ENCODE peak calls at places on chromosomes 12 and 14, in seven cellular contexts. One of them, this sample, is unnamed.
A peak's percentile ranks its signal among the peaks of the same experiment; 100 is the strongest.

GRCh38 chr14:100837812-100838170 is 11.9 kb downstream of the MEG3 start:
- DNase-seq in A673: no peak
- DNase-seq in cardiac fibroblast: no peak
- DNase-seq in left lung: no peak
- DNase-seq in GM23338: no peak
- DNase-seq in mesothelial cell of epicardium: no peak
- DNase-seq in cardiac muscle cell: no peak
- DNase-seq in this sample: no peak

GRCh38 chr14:77660754-77661153 is 44.3 kb upstream of the SPTLC2 start:
- DNase-seq in cardiac fibroblast: no peak
- DNase-seq in mesothelial cell of epicardium: no peak
- DNase-seq in cardiac muscle cell: no peak
- DNase-seq in GM23338: no peak
- DNase-seq in A673: peak; percentile 54
- DNase-seq in left lung: no peak
- DNase-seq in this sample: no peak

GRCh38 chr12:77299001-77299400 is 233.6 kb upstream of the E2F7 start:
- DNase-seq in A673: no peak
- DNase-seq in left lung: no peak
- DNase-seq in cardiac muscle cell: no peak
- DNase-seq in GM23338: no peak
- DNase-seq in cardiac fibroblast: peak; percentile 11
- DNase-seq in mesothelial cell of epicardium: no peak
- DNase-seq in this sample: no peak

GRCh38 chr14:105843444-105844046 is 317.2 kb downstream of the TMEM121 start:
- DNase-seq in mesothelial cell of epicardium: no peak
- DNase-seq in cardiac fibroblast: no peak
- DNase-seq in left lung: peak; percentile 25
- DNase-seq in cardiac muscle cell: no peak
- DNase-seq in A673: no peak
- DNase-seq in GM23338: no peak
- DNase-seq in this sample: no peak

GRCh38 chr14:65015391-65015790 is 28.7 kb downstream of the FNTB start:
- DNase-seq in mesothelial cell of epicardium: no peak
- DNase-seq in GM23338: no peak
- DNase-seq in A673: no peak
- DNase-seq in cardiac muscle cell: no peak
- DNase-seq in left lung: no peak
- DNase-seq in cardiac fibroblast: no peak
- DNase-seq in this sample: no peak

GRCh38 chr12:6961695-6962284 is 8.7 kb downstream of the PHB2 start:
- DNase-seq in cardiac fibroblast: peak; percentile 80
- DNase-seq in left lung: peak; percentile 76
- DNase-seq in mesothelial cell of epicardium: no peak
- DNase-seq in GM23338: peak; percentile 91
- DNase-seq in A673: peak; percentile 97
- DNase-seq in cardiac muscle cell: peak; percentile 83
- DNase-seq in this sample: peak; percentile 62

GRCh38 chr14:98070521-98070920 is 1201.5 kb downstream of the BCL11B start:
- DNase-seq in left lung: no peak
- DNase-seq in mesothelial cell of epicardium: no peak
- DNase-seq in cardiac fibroblast: no peak
- DNase-seq in GM23338: no peak
- DNase-seq in A673: peak; percentile 40
- DNase-seq in cardiac muscle cell: no peak
- DNase-seq in this sample: no peak

GRCh38 chr14:79627058-79627457 is 584.2 kb downstream of the DIO2 start:
- DNase-seq in mesothelial cell of epicardium: no peak
- DNase-seq in cardiac muscle cell: no peak
- DNase-seq in GM23338: no peak
- DNase-seq in left lung: no peak
- DNase-seq in cardiac fibroblast: no peak
- DNase-seq in A673: no peak
- DNase-seq in this sample: no peak

GRCh38 chr12:31853977-31854376 is 105.2 kb upstream of the RESF1 start:
- DNase-seq in cardiac muscle cell: no peak
- DNase-seq in left lung: no peak
- DNase-seq in cardiac fibroblast: no peak
- DNase-seq in GM23338: no peak
- DNase-seq in mesothelial cell of epicardium: no peak
- DNase-seq in A673: no peak
- DNase-seq in this sample: no peak

GRCh38 chr12:55727643-55728184 is 1.1 kb downstream of the CD63 start:
- DNase-seq in cardiac muscle cell: no peak
- DNase-seq in mesothelial cell of epicardium: no peak
- DNase-seq in GM23338: peak; percentile 30
- DNase-seq in A673: no peak
- DNase-seq in cardiac fibroblast: peak; percentile 63
- DNase-seq in left lung: peak; percentile 82
- DNase-seq in this sample: no peak

GRCh38 chr14:93720981-93721483 is 67.3 kb downstream of the PRIMA1 start:
- DNase-seq in GM23338: no peak
- DNase-seq in cardiac fibroblast: no peak
- DNase-seq in cardiac muscle cell: no peak
- DNase-seq in A673: no peak
- DNase-seq in mesothelial cell of epicardium: no peak
- DNase-seq in left lung: no peak
- DNase-seq in this sample: no peak

GRCh38 chr14:101965145-101965531 is 765 bp downstream of the DYNC1H1 start:
- DNase-seq in left lung: peak; percentile 80
- DNase-seq in A673: peak; percentile 62
- DNase-seq in mesothelial cell of epicardium: no peak
- DNase-seq in cardiac muscle cell: peak; percentile 63
- DNase-seq in cardiac fibroblast: peak; percentile 58
- DNase-seq in GM23338: peak; percentile 78
- DNase-seq in this sample: peak; percentile 71

GRCh38 chr14:78448483-78449094 is 278.4 kb downstream of the NRXN3 start:
- DNase-seq in mesothelial cell of epicardium: no peak
- DNase-seq in left lung: no peak
- DNase-seq in cardiac fibroblast: peak; percentile 22
- DNase-seq in cardiac muscle cell: peak; percentile 52
- DNase-seq in GM23338: peak; percentile 81
- DNase-seq in A673: peak; percentile 60
- DNase-seq in this sample: peak; percentile 67

GRCh38 chr12:80766897-80767296 is 50.2 kb downstream of the MYF5 start:
- DNase-seq in A673: no peak
- DNase-seq in left lung: no peak
- DNase-seq in mesothelial cell of epicardium: no peak
- DNase-seq in GM23338: no peak
- DNase-seq in cardiac fibroblast: no peak
- DNase-seq in cardiac muscle cell: no peak
- DNase-seq in this sample: no peak

GRCh38 chr14:61262082-61262481 is 19.1 kb downstream of the TMEM30B start:
- DNase-seq in GM23338: no peak
- DNase-seq in mesothelial cell of epicardium: no peak
- DNase-seq in cardiac muscle cell: no peak
- DNase-seq in left lung: no peak
- DNase-seq in A673: no peak
- DNase-seq in cardiac fibroblast: peak; percentile 55
- DNase-seq in this sample: no peak

GRCh38 chr14:61258985-61259384 is 22.2 kb downstream of the TMEM30B start:
- DNase-seq in GM23338: no peak
- DNase-seq in mesothelial cell of epicardium: no peak
- DNase-seq in A673: peak; percentile 78
- DNase-seq in cardiac muscle cell: no peak
- DNase-seq in cardiac fibroblast: peak; percentile 49
- DNase-seq in left lung: no peak
- DNase-seq in this sample: no peak

GRCh38 chr14:61264699-61265098 is 16.4 kb downstream of the TMEM30B start:
- DNase-seq in mesothelial cell of epicardium: no peak
- DNase-seq in A673: no peak
- DNase-seq in GM23338: no peak
- DNase-seq in cardiac fibroblast: no peak
- DNase-seq in cardiac muscle cell: no peak
- DNase-seq in left lung: no peak
- DNase-seq in this sample: no peak

GRCh38 chr14:61264022-61264571 is 17.0 kb downstream of the TMEM30B start:
- DNase-seq in mesothelial cell of epicardium: no peak
- DNase-seq in GM23338: no peak
- DNase-seq in cardiac fibroblast: no peak
- DNase-seq in A673: no peak
- DNase-seq in left lung: no peak
- DNase-seq in cardiac muscle cell: no peak
- DNase-seq in this sample: no peak

DNA sequence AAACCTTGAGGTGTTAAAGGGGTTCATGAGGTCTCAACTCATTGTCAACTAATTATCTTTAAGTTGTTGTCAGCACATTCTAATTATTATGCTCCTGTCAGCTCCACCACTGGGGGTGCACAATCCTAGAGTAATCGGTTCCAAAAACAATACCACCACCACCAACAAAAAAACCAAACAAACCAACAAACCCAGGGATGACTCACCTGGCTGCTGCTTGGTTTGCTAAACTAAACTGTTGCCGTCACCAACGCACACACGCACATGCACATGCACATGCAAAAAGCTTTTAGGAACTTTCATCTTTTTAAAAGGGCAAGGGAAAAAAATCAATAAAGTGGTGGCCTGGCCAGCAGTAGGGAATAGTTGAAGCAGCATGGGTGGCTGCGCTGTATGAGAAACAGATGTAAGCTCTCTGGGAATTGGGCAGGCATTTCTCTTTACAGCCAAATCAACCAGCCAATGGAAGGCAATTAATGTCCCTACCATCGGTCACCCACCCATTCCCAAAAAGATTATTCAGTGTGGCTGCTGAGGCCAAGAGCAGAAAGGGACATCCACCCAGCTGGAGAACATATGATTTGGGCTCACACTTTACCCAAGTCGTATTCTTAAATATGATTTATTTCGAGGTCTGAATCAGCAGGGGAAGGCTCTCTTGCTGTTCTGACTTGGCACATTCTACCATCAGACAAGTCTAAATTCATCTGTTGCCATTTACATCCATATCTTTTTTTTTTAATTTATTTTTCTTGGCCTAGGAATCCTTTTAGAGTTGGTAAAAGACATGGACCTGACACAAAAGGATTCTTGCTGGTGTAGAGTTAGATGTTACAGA is 20.0 kb downstream of the TMEM30B start:
- DNase-seq in left lung: no peak
- DNase-seq in mesothelial cell of epicardium: no peak
- DNase-seq in GM23338: no peak
- DNase-seq in cardiac fibroblast: peak; percentile 86
- DNase-seq in cardiac muscle cell: no peak
- DNase-seq in A673: no peak
- DNase-seq in this sample: no peak
- TF ChIP-seq CTCF in left lung: no peak
- TF ChIP-seq CTCF in mesothelial cell of epicardium: no peak
- TF ChIP-seq CTCF in GM23338: no peak
- TF ChIP-seq CTCF in cardiac fibroblast: peak; percentile 20
- TF ChIP-seq CTCF in cardiac muscle cell: no peak
- TF ChIP-seq CTCF in A673: no peak
- TF ChIP-seq CTCF in this sample: no peak

GRCh38 chr12:108950991-108951739 is 69.7 kb downstream of the SVOP start:
- DNase-seq in cardiac fibroblast: peak; percentile 78
- DNase-seq in left lung: peak; percentile 59
- DNase-seq in cardiac muscle cell: peak; percentile 79
- DNase-seq in GM23338: peak; percentile 91
- DNase-seq in A673: peak; percentile 73
- DNase-seq in mesothelial cell of epicardium: peak; percentile 38
- DNase-seq in this sample: peak; percentile 62
- TF ChIP-seq CTCF in cardiac fibroblast: peak; percentile 77
- TF ChIP-seq CTCF in left lung: peak; percentile 79
- TF ChIP-seq CTCF in cardiac muscle cell: peak; percentile 79
- TF ChIP-seq CTCF in GM23338: peak; percentile 98
- TF ChIP-seq CTCF in A673: peak; percentile 91
- TF ChIP-seq CTCF in mesothelial cell of epicardium: peak; percentile 86
- TF ChIP-seq CTCF in this sample: peak; percentile 81

DNA sequence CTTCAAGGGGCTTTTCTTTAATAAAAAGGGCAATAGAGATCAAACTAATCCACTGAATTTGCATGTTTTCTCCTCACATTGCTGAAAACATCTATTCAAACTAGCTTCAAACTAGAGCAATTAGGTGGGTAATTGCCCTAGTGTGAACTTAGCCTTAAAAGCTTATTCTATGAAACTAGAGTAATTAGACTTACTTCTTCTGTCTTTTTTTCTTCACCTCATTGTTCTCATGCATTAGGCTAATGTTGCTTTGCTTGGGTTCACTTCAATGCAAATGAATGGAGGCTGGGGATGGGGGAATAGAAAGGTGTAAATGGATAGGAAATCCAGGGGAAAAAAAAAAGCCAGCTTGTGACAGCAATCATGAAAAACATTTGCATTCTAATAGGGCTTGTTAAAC is 414.8 kb upstream of the LMO3 start:
- DNase-seq in cardiac muscle cell: no peak
- DNase-seq in A673: no peak
- DNase-seq in left lung: no peak
- DNase-seq in mesothelial cell of epicardium: no peak
- DNase-seq in cardiac fibroblast: no peak
- DNase-seq in GM23338: peak; percentile 69
- DNase-seq in this sample: no peak
- TF ChIP-seq CTCF in cardiac muscle cell: no peak
- TF ChIP-seq CTCF in A673: no peak
- TF ChIP-seq CTCF in left lung: no peak
- TF ChIP-seq CTCF in mesothelial cell of epicardium: no peak
- TF ChIP-seq CTCF in cardiac fibroblast: no peak
- TF ChIP-seq CTCF in GM23338: no peak
- TF ChIP-seq CTCF in this sample: no peak

GRCh38 chr14:35224615-35225014 is 67.6 kb upstream of the PSMA6 start:
- DNase-seq in cardiac muscle cell: no peak
- DNase-seq in A673: no peak
- DNase-seq in left lung: no peak
- DNase-seq in mesothelial cell of epicardium: no peak
- DNase-seq in GM23338: no peak
- DNase-seq in cardiac fibroblast: no peak
- DNase-seq in this sample: no peak

GRCh38 chr14:35231207-35231755 is 60.9 kb upstream of the PSMA6 start:
- DNase-seq in left lung: no peak
- DNase-seq in cardiac fibroblast: no peak
- DNase-seq in GM23338: no peak
- DNase-seq in mesothelial cell of epicardium: no peak
- DNase-seq in A673: peak; percentile 34
- DNase-seq in cardiac muscle cell: no peak
- DNase-seq in this sample: no peak

GRCh38 chr14:35229084-35229483 is 63.1 kb upstream of the PSMA6 start:
- DNase-seq in mesothelial cell of epicardium: no peak
- DNase-seq in GM23338: no peak
- DNase-seq in cardiac fibroblast: no peak
- DNase-seq in cardiac muscle cell: no peak
- DNase-seq in left lung: no peak
- DNase-seq in A673: no peak
- DNase-seq in this sample: no peak

GRCh38 chr14:35234007-35234406 is 58.2 kb upstream of the PSMA6 start:
- DNase-seq in A673: peak; percentile 25
- DNase-seq in GM23338: no peak
- DNase-seq in left lung: no peak
- DNase-seq in mesothelial cell of epicardium: no peak
- DNase-seq in cardiac fibroblast: peak; percentile 41
- DNase-seq in cardiac muscle cell: no peak
- DNase-seq in this sample: no peak

DNA sequence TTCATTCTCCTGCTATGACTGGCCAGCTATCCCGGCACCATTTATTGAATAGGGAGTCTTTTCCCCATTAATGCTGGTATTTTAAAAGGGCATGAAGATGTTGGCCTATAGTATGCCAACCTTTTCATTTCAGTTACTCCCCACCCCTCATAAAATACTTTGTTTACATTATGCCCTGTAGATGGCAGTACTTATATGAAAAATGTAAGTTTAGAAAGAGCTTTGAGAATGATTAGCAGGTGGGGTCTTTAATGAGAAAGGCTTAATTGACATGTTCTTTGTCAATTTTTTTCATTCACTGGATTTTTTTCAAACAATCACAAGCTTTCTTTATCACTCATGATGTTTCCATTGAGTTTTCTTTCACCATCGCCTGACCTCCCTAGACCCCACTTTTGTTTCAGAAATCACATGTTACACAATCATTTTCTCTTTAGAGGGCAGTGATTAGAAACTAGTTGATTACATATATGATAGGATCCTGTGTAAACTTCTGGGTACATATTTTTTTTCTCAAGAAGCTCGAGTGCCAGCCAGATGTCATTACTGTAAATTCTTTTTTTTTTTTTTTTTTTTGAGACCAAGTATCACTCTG is 62.6 kb upstream of the PSMA6 start:
- DNase-seq in mesothelial cell of epicardium: no peak
- DNase-seq in cardiac muscle cell: peak; percentile 23
- DNase-seq in GM23338: peak; percentile 21
- DNase-seq in left lung: no peak
- DNase-seq in cardiac fibroblast: peak; percentile 30
- DNase-seq in A673: peak; percentile 61
- DNase-seq in this sample: peak; percentile 39
- TF ChIP-seq CTCF in mesothelial cell of epicardium: no peak
- TF ChIP-seq CTCF in cardiac muscle cell: peak; percentile 41
- TF ChIP-seq CTCF in GM23338: peak; percentile 53
- TF ChIP-seq CTCF in left lung: peak; percentile 12
- TF ChIP-seq CTCF in cardiac fibroblast: no peak
- TF ChIP-seq CTCF in A673: peak; percentile 68
- TF ChIP-seq CTCF in this sample: peak; percentile 17

This sample was measured in GM10248.